ENCODE peak calls at places on chromosome 7, in six cellular contexts. B is HCT116, Q is adrenal gland, Z is hepatocyte, F is AG04450, S is prostate gland. H is an unnamed sample. For H3K27me3, the result is how much of the 10 kb centered on the place peaks cover.

GRCh38 chr7:107865956-107866775 is 24.8 kb upstream of the DLD start:
- DNase-seq in F (no peak), S (no peak), B (no peak), Z (no peak), Q (no peak), H (no peak)

GRCh38 chr7:73431041-73431835 is 2.3 kb upstream of the FZD9 start:
- DNase-seq in Z (no peak), Q (no peak), B (no peak), F (no peak), S (no peak), H (no peak)

GRCh38 chr7:110977127-110977776 is 113.7 kb upstream of the LRRN3 start:
- DNase-seq in B (no peak), F (no peak), Z (no peak), Q (no peak), S (no peak), H (no peak)

GRCh38 chr7:29447828-29448227 is 115.8 kb upstream of the PRR15 start:
- DNase-seq in Z (no peak), F (no peak), Q (no peak), S (no peak), B (no peak), H (no peak)

GRCh38 chr7:49397750-49398149 is 375.7 kb upstream of the VWC2 start:
- DNase-seq in F (no peak), S (no peak), Z (no peak), Q (no peak), B (no peak), H (no peak)

GRCh38 chr7:85659364-85659763 is 472.5 kb upstream of the SEMA3D start:
- DNase-seq in B (no peak), Z (no peak), F (no peak), S (no peak), Q (no peak), H (no peak)

GRCh38 chr7:108335264-108335918 is 120.8 kb downstream of the NRCAM start:
- DNase-seq in S (no peak), B (no peak), Q (peak), Z (peak), F (no peak), H (no peak)

GRCh38 chr7:106659963-106660861 is 746 bp downstream of the CCDC71L start:
- DNase-seq in B (peak), Z (peak), Q (peak), F (no peak), S (peak), H (peak)

GRCh38 chr7:157495594-157495993 is 158.8 kb downstream of the DNAJB6 start:
- DNase-seq in F (no peak), S (no peak), Z (no peak), B (no peak), Q (no peak), H (no peak)

GRCh38 chr7:54546081-54546985 is 4.2 kb downstream of the VSTM2A start:
- DNase-seq in Q (no peak), Z (peak), F (no peak), B (no peak), S (no peak), H (peak)
- H3K27me3 ChIP-seq in Q (under half), Z (half or more), F (under half), B (under half), S (under half), H (under half)

GRCh38 chr7:116395125-116395791 is 104.3 kb upstream of the CAV2 start:
- DNase-seq in Q (no peak), B (peak), S (no peak), F (peak), Z (peak), H (no peak)
- H3K27ac ChIP-seq in Q (no peak), B (peak), S (no peak), F (peak), Z (no peak), H (no peak)

GRCh38 chr7:134893920-134894319 is 92.4 kb upstream of the AGBL3 start:
- DNase-seq in Q (no peak), S (no peak), B (no peak), F (no peak), Z (no peak), H (no peak)
- H3K4me3 ChIP-seq in Q (no peak), S (no peak), B (no peak), F (no peak), Z (peak), H (no peak)

DNA sequence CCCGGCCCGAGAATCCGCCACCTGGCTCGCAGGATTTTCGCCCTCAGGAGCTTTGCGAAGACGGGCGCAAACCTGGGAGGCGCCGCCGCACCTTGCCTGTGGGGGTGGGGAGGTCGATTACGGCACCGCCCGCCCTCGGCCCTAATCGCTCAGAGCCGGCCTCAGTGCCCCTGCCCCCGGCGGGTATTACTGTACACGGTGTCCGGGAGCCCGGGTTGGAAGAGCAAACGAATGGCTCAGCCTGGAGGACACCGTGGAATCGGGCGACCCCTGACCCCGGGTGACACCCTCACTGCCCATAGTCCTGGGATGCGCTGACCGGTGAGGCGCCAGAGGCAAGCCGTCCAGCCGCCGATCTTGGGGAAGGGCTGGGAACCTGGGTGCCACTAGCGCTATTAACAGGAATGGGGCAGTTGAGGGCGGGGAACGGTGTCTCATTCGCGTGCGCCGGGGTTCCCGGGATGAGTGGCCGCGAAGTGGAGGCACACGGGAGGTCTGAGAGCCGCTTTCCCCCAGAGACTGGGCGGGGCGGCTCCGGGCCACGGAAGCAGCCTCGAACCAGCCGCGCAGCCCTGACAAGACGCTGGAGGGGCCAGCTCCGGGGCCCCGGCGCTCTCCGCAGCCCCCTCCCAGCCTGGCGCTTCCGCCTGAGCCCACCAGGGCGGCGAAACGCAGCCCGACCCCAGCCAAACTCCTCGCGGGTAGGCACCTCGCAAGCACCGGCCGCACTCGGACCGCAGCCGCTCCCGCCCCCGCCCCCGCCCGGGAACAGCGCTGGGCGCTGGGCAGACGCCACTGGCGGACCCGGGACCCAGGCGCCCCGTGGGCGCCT is 167.5 kb downstream of the NRF1 start:
- DNase-seq in Z (peak), B (no peak), Q (peak), F (no peak), S (no peak), H (peak)
- H3K27me3 ChIP-seq in Z (half or more), B (under half), Q (half or more), F (half or more), S (under half), H (under half)

DNA sequence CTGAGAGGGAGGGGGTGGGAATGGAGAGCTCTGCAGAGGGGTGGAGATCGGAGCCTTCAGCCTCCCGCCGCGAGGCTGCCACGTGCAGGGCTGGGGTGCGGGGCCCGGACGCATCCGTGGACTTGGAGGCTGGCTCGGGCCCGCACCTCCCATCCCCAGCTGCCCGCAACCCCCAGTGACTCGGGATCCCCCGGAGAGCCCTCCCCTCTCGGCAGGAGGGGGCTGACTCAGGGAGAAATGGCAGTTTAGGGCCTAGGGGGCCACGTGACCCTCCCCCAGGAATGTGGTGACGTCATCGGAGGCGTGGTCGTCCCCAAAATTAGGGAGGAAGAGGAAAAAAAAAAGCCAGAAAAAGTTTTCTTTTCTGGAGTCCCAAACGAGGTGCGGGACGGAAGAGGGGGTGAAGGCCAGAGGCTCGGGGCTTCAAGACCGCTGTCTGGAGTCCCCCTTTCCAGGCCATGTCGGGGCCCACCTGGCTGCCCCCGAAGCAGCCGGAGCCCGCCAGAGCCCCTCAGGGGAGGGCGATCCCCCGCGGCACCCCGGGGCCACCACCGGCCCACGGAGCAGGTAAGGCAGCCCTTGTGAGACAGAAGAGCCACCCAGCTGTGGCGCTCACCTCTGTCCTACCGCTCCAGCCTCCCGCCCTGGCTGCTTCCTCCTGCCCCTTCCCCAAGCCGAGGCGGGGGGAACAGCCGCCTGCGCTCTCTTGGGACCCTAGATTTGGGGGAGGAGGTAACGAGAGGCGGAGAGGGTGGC is at the start of gene TRIP6:
- DNase-seq in S (peak), Q (peak), Z (peak), F (peak), B (peak), H (no peak)
- H3K27ac ChIP-seq in S (peak), Q (peak), Z (peak), F (peak), B (peak), H (no peak)

GRCh38 chr7:155071916-155072315 is 1.8 kb downstream of the HTR5A start:
- DNase-seq in S (no peak), Z (no peak), F (no peak), B (no peak), Q (no peak), H (no peak)

GRCh38 chr7:155066417-155066950 is 3.6 kb upstream of the HTR5A start:
- DNase-seq in F (peak), Z (no peak), S (no peak), B (no peak), Q (no peak), H (no peak)

GRCh38 chr7:155073922-155074321 is 3.8 kb downstream of the HTR5A start:
- DNase-seq in S (no peak), B (no peak), Q (no peak), Z (no peak), F (no peak), H (no peak)

GRCh38 chr7:155071121-155071651 is 1.1 kb downstream of the HTR5A start:
- DNase-seq in Z (no peak), S (no peak), F (no peak), Q (no peak), B (no peak), H (no peak)

DNA sequence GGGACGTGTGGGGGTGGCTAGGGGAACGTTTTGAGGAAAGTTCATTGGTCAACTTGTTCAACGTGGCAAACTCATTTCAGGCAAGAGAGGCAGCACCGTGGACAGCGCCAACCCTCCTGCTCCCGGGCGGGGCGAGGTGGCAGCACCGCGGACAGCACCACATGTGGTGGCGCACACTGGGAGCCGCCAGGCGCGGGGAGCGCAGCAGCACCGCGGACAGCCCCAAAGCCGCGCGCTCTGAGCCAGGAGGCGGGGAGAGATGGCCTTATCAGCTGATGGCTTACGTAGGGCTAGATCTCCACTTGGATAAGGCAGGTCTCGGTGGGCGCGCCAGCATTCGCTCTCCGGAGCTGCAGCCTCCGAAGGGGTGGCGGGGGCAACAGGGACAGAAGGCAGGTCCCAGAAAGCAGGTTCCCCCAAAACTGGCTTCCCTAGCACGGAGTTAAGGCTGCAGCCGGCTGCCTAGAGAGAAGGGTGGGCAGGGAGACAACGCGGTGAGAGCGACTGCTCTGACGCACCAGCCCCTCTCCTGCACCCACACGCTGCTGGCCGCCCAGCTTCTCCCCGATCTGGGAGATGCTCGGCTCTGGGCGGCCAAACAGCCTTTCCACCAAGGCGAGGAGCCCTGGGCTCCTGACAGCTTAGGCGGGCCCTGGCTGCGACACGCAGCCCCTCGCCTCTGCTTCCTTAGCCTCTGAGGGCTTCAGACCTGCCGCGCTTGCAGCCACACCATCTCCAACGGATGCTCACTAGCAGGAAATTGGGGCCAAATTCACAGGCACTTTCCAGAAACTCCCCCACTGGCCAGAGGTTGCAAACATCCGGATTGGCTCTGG is at the start of gene HTR5A:
- DNase-seq in B (peak), Q (peak), S (peak), Z (peak), F (peak), H (peak)
- H3K4me3 ChIP-seq in B (no peak), Q (no peak), S (no peak), Z (no peak), F (no peak), H (peak)

H was measured in WERI-Rb-1.